ENCODE peak calls at places on chromosomes 7 and 10, in seven cellular contexts. One of them, this sample, is unnamed.

GRCh38 chr7:55127622-55128081 is 108.8 kb downstream of the EGFR start:
- DNase-seq in head of caudate nucleus: no peak
- DNase-seq in neuronal stem cell: no peak
- DNase-seq in RPMI7951: peak
- DNase-seq in ovary: no peak
- DNase-seq in neural crest cell: no peak
- DNase-seq in activated T-cell treated with anti-CD3 and anti-CD28 coated beads for 1 hour: no peak
- DNase-seq in this sample: peak

GRCh38 chr7:135774284-135774683 is 25.7 kb upstream of the FAM180A start:
- DNase-seq in head of caudate nucleus: no peak
- DNase-seq in neuronal stem cell: no peak
- DNase-seq in RPMI7951: peak
- DNase-seq in ovary: no peak
- DNase-seq in neural crest cell: no peak
- DNase-seq in activated T-cell treated with anti-CD3 and anti-CD28 coated beads for 1 hour: no peak
- DNase-seq in this sample: no peak

GRCh38 chr10:44975487-44976331 is 2.9 kb downstream of the DEPP1 start:
- DNase-seq in head of caudate nucleus: no peak
- DNase-seq in neuronal stem cell: no peak
- DNase-seq in RPMI7951: peak
- DNase-seq in ovary: peak
- DNase-seq in neural crest cell: no peak
- DNase-seq in activated T-cell treated with anti-CD3 and anti-CD28 coated beads for 1 hour: no peak
- DNase-seq in this sample: no peak

GRCh38 chr10:101644002-101644401 is 51.0 kb downstream of the FBXW4 start:
- DNase-seq in head of caudate nucleus: no peak
- DNase-seq in neuronal stem cell: peak
- DNase-seq in RPMI7951: no peak
- DNase-seq in ovary: no peak
- DNase-seq in neural crest cell: no peak
- DNase-seq in activated T-cell treated with anti-CD3 and anti-CD28 coated beads for 1 hour: no peak
- DNase-seq in this sample: no peak

GRCh38 chr10:119413738-119414611 is 128.5 kb downstream of the RGS10 start:
- DNase-seq in head of caudate nucleus: no peak
- DNase-seq in neuronal stem cell: no peak
- DNase-seq in RPMI7951: no peak
- DNase-seq in ovary: peak
- DNase-seq in neural crest cell: no peak
- DNase-seq in activated T-cell treated with anti-CD3 and anti-CD28 coated beads for 1 hour: no peak
- DNase-seq in this sample: no peak

GRCh38 chr10:15370741-15371701 is at the start of gene FAM171A1:
- DNase-seq in head of caudate nucleus: peak
- DNase-seq in neuronal stem cell: peak
- DNase-seq in RPMI7951: peak
- DNase-seq in ovary: peak
- DNase-seq in neural crest cell: peak
- DNase-seq in activated T-cell treated with anti-CD3 and anti-CD28 coated beads for 1 hour: peak
- DNase-seq in this sample: no peak

GRCh38 chr10:119359025-119359424 is 151.7 kb downstream of the GRK5 start:
- DNase-seq in head of caudate nucleus: no peak
- DNase-seq in neuronal stem cell: no peak
- DNase-seq in RPMI7951: no peak
- DNase-seq in ovary: no peak
- DNase-seq in neural crest cell: no peak
- DNase-seq in activated T-cell treated with anti-CD3 and anti-CD28 coated beads for 1 hour: no peak
- DNase-seq in this sample: no peak

GRCh38 chr10:86265236-86265876 is 101.2 kb downstream of the GRID1 start:
- DNase-seq in head of caudate nucleus: peak
- DNase-seq in neuronal stem cell: no peak
- DNase-seq in RPMI7951: no peak
- DNase-seq in ovary: no peak
- DNase-seq in neural crest cell: no peak
- DNase-seq in activated T-cell treated with anti-CD3 and anti-CD28 coated beads for 1 hour: no peak
- DNase-seq in this sample: peak

GRCh38 chr7:82805527-82805960 is 357.1 kb downstream of the PCLO start:
- DNase-seq in head of caudate nucleus: no peak
- DNase-seq in neuronal stem cell: no peak
- DNase-seq in RPMI7951: peak
- DNase-seq in ovary: no peak
- DNase-seq in neural crest cell: no peak
- DNase-seq in activated T-cell treated with anti-CD3 and anti-CD28 coated beads for 1 hour: no peak
- DNase-seq in this sample: no peak

GRCh38 chr7:133593561-133593960 is 340.7 kb downstream of the EXOC4 start:
- DNase-seq in head of caudate nucleus: no peak
- DNase-seq in neuronal stem cell: no peak
- DNase-seq in RPMI7951: no peak
- DNase-seq in ovary: no peak
- DNase-seq in neural crest cell: no peak
- DNase-seq in activated T-cell treated with anti-CD3 and anti-CD28 coated beads for 1 hour: no peak
- DNase-seq in this sample: no peak

GRCh38 chr7:23276381-23276780 is 22.8 kb upstream of the MALSU1 start:
- DNase-seq in head of caudate nucleus: no peak
- DNase-seq in neuronal stem cell: no peak
- DNase-seq in RPMI7951: peak
- DNase-seq in ovary: no peak
- DNase-seq in neural crest cell: no peak
- DNase-seq in activated T-cell treated with anti-CD3 and anti-CD28 coated beads for 1 hour: no peak
- DNase-seq in this sample: no peak

GRCh38 chr7:26284995-26285632 is 6.5 kb upstream of the SNX10 start:
- DNase-seq in head of caudate nucleus: no peak
- DNase-seq in neuronal stem cell: no peak
- DNase-seq in RPMI7951: no peak
- DNase-seq in ovary: no peak
- DNase-seq in neural crest cell: no peak
- DNase-seq in activated T-cell treated with anti-CD3 and anti-CD28 coated beads for 1 hour: no peak
- DNase-seq in this sample: no peak

GRCh38 chr7:50626971-50627370 is 61.8 kb upstream of the DDC start:
- DNase-seq in head of caudate nucleus: no peak
- DNase-seq in neuronal stem cell: no peak
- DNase-seq in RPMI7951: no peak
- DNase-seq in ovary: no peak
- DNase-seq in neural crest cell: no peak
- DNase-seq in activated T-cell treated with anti-CD3 and anti-CD28 coated beads for 1 hour: no peak
- DNase-seq in this sample: no peak

GRCh38 chr10:70648427-70648826 is 23.9 kb upstream of the ADAMTS14 start:
- DNase-seq in head of caudate nucleus: no peak
- DNase-seq in neuronal stem cell: no peak
- DNase-seq in RPMI7951: no peak
- DNase-seq in ovary: no peak
- DNase-seq in neural crest cell: no peak
- DNase-seq in activated T-cell treated with anti-CD3 and anti-CD28 coated beads for 1 hour: no peak
- DNase-seq in this sample: no peak

GRCh38 chr10:77011823-77012566 is 625.6 kb downstream of the KCNMA1 start:
- DNase-seq in head of caudate nucleus: no peak
- DNase-seq in neuronal stem cell: no peak
- DNase-seq in RPMI7951: no peak
- DNase-seq in ovary: no peak
- DNase-seq in neural crest cell: no peak
- DNase-seq in activated T-cell treated with anti-CD3 and anti-CD28 coated beads for 1 hour: no peak
- DNase-seq in this sample: no peak

This sample was measured in coronary artery.